ENCODE peak calls at places on chromosomes 1 and 21, in six cellular contexts. Y is H1, R is K562, Z is HCT116, M is GM12878, K is HepG2. X is an unnamed sample.

GRCh38 chr1:94654505-94654904 is 112.9 kb upstream of the F3 start:
- DNase-seq in M (no peak), R (no peak), Y (no peak), K (no peak), Z (no peak), X (no peak)

GRCh38 chr1:87512431-87512830 is 183.8 kb downstream of the LMO4 start:
- DNase-seq in M (no peak), R (no peak), Z (no peak), K (no peak), Y (no peak), X (no peak)

GRCh38 chr1:58779059-58779754 is 4.6 kb downstream of the JUN start:
- DNase-seq in Z (no peak), K (no peak), R (no peak), M (no peak), Y (no peak), X (no peak)

GRCh38 chr21:43689556-43690337 is 29.2 kb upstream of the PDXK start:
- DNase-seq in M (no peak), K (no peak), R (no peak), Z (no peak), Y (no peak), X (no peak)

GRCh38 chr1:9316512-9316911 is 23.8 kb downstream of the SPSB1 start:
- DNase-seq in K (no peak), R (no peak), Y (no peak), M (no peak), Z (no peak), X (no peak)

GRCh38 chr1:55277377-55278130 is 62.4 kb upstream of the USP24 start:
- DNase-seq in K (peak), Y (peak), Z (peak), R (peak), M (peak), X (peak)

GRCh38 chr1:201481004-201481380 is 12.0 kb upstream of the PHLDA3 start:
- DNase-seq in R (no peak), Y (no peak), K (no peak), M (no peak), Z (no peak), X (no peak)

GRCh38 chr1:20125091-20125490 is 5.8 kb upstream of the PLA2G2D start:
- DNase-seq in Y (no peak), K (no peak), M (no peak), Z (no peak), R (no peak), X (no peak)

GRCh38 chr1:175498002-175498401 is 245.4 kb downstream of the TNR start:
- DNase-seq in Z (no peak), R (no peak), K (no peak), M (no peak), Y (no peak), X (no peak)

GRCh38 chr1:36203554-36204346 is 20.5 kb upstream of the THRAP3 start:
- DNase-seq in K (no peak), Y (no peak), Z (no peak), R (peak), M (no peak), X (no peak)

GRCh38 chr1:218584418-218585155 is 239.5 kb downstream of the TGFB2 start:
- DNase-seq in M (no peak), Y (no peak), R (no peak), K (no peak), Z (peak), X (no peak)

GRCh38 chr1:117674521-117675400 is 68.9 kb downstream of the TENT5C start:
- DNase-seq in Z (no peak), R (peak), K (no peak), M (no peak), Y (no peak), X (peak)

GRCh38 chr1:237394263-237394662 is 352.3 kb downstream of the RYR2 start:
- DNase-seq in M (no peak), R (no peak), Z (no peak), Y (no peak), K (no peak), X (peak)

GRCh38 chr1:1051127-1051810 is 22.8 kb downstream of the RNF223 start:
- DNase-seq in Z (no peak), R (no peak), K (no peak), M (no peak), Y (no peak), X (no peak)

GRCh38 chr1:166032901-166033371 is 133.9 kb downstream of the FAM78B start:
- DNase-seq in R (no peak), K (no peak), M (no peak), Y (no peak), Z (no peak), X (no peak)

GRCh38 chr1:183871568-183871967 is 66.6 kb downstream of the RGL1 start:
- DNase-seq in K (no peak), R (no peak), Y (no peak), Z (no peak), M (no peak), X (no peak)

GRCh38 chr1:226618380-226618779 is 69.8 kb downstream of the STUM start:
- DNase-seq in R (no peak), K (no peak), M (no peak), Z (no peak), Y (no peak), X (no peak)

GRCh38 chr1:195130598-195130997 is 1477.6 kb downstream of the KCNT2 start:
- DNase-seq in K (no peak), Z (no peak), R (no peak), M (no peak), Y (no peak), X (no peak)

GRCh38 chr1:201594575-201595245 is 55.8 kb downstream of the NAV1 start:
- DNase-seq in K (no peak), R (peak), Y (no peak), Z (no peak), M (no peak), X (peak)

GRCh38 chr1:228744356-228744755 is 9.1 kb downstream of the RHOU start:
- DNase-seq in K (no peak), R (no peak), Z (no peak), Y (no peak), M (no peak), X (no peak)

GRCh38 chr21:41064325-41064724 is 103.6 kb upstream of the BACE2 start:
- DNase-seq in R (no peak), Z (no peak), Y (no peak), M (no peak), K (no peak), X (no peak)

GRCh38 chr21:45074048-45074817 is at the start of gene ADARB1:
- DNase-seq in Y (no peak), Z (no peak), K (peak), R (peak), M (no peak), X (peak)

GRCh38 chr1:211420389-211420788 is 71.6 kb downstream of the RD3 start:
- DNase-seq in R (no peak), K (no peak), M (no peak), Y (no peak), Z (no peak), X (no peak)

DNA sequence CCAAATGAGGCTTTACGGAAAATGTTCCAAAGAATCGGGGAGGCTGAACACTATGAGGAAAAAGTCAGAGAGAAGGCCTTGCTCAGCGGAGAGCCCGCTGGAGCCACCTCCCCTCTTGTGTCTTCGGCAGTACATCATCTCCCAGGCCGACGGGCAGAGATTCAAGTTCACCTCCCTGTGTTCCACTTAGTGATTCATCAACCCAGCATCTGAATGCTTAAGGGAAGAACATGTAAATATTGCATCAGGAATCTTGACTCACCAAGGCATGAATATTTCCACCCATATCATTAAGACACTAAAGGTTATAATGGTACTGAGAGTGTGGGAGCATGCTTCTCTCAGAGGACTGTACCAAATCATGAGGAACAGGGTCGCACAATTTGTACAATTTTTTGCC is 172.5 kb downstream of the ST6GALNAC5 start:
- DNase-seq in Y (no peak), R (no peak), K (no peak), Z (peak), M (no peak), X (no peak)
- TF ChIP-seq JUND in Y (no peak), R (no peak), K (no peak), Z (peak), M (no peak), X (no peak)

DNA sequence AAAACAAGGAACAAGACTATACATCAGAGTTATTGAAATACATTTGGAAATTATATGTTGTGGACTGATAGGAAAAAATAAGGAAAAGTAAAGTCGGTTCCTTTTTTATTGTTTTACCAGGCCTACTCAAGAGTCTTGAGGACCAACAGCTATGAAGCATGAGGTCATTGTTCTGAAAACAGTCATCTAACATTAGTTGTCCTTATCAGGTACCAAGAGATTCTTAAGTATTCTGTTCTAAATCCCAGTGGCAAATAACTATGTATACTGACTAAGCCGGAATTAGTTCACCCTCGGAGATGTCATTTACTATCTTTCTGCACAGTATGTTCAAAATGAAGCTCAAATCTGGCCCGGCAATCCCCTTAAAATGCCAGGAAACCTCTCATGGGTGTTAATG is 585 bp downstream of the ADGRL4 start:
- DNase-seq in K (no peak), R (no peak), M (no peak), Y (no peak), Z (no peak), X (no peak)
- TF ChIP-seq JUND in K (no peak), R (no peak), M (no peak), Y (no peak), Z (no peak), X (no peak)

DNA sequence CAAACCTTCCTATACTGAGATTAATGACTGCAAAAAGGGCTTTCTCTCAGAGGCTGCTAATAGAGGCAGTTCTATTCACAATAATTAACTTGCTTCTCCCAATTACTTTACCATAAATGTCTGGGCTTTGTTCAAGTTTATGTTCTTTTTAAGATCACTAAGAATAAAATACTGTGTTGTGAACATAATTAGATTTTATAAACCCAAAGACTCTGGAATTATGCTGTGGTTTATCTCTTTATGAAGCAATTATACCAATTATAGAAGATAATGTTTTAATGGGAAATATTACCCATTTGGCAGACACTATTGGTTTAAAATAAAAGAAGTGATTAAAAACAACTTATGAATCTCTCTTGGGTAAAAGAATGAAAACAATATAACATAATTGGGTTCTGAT is 43.5 kb upstream of the IL12RB2 start:
- DNase-seq in Z (no peak), M (no peak), R (no peak), K (no peak), Y (no peak), X (no peak)
- TF ChIP-seq JUND in Z (no peak), M (no peak), R (no peak), K (no peak), Y (no peak), X (no peak)

GRCh38 chr1:198892065-198892464 is 253.2 kb downstream of the PTPRC start:
- DNase-seq in M (no peak), R (no peak), Z (no peak), Y (no peak), K (no peak), X (no peak)
- TF ChIP-seq JUND in M (no peak), R (no peak), Z (no peak), Y (no peak), K (no peak), X (no peak)

DNA sequence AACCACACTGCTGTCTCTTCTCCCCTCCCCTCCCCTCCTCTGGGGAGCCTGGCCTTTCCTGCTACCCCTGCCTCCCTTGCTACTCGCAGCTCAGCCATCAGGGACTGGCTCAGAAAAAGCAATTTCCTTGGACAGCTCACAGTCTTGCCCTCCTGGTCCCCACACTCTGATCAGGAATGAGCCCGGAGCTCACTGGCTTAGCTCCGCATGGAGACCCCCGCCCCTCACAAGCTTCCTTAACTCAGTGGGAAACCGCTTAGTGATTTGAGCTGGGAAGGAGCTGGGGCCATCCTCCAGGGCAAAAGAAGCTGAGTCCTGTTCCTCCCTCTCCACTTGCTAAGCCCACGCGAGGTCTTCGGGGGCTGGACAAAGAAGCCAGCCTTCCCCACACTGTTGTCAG is 70.3 kb upstream of the ACTL8 start:
- DNase-seq in Y (no peak), M (no peak), R (no peak), Z (no peak), K (no peak), X (no peak)
- TF ChIP-seq JUND in Y (no peak), M (no peak), R (no peak), Z (no peak), K (no peak), X (no peak)

GRCh38 chr1:143717434-143717833 is 254.4 kb downstream of the FAM72C start:
- DNase-seq in Z (no peak), M (no peak), K (no peak), Y (no peak), R (no peak), X (no peak)

GRCh38 chr1:143720087-143721023 is 251.4 kb downstream of the FAM72C start:
- DNase-seq in K (no peak), Z (no peak), R (peak), M (no peak), Y (no peak), X (peak)

GRCh38 chr1:143718524-143718923 is 253.3 kb downstream of the FAM72C start:
- DNase-seq in M (no peak), R (no peak), K (no peak), Y (no peak), Z (no peak), X (no peak)

GRCh38 chr1:143721024-143721373 is 250.8 kb downstream of the FAM72C start:
- DNase-seq in K (no peak), Y (no peak), Z (no peak), M (no peak), R (no peak), X (no peak)

DNA sequence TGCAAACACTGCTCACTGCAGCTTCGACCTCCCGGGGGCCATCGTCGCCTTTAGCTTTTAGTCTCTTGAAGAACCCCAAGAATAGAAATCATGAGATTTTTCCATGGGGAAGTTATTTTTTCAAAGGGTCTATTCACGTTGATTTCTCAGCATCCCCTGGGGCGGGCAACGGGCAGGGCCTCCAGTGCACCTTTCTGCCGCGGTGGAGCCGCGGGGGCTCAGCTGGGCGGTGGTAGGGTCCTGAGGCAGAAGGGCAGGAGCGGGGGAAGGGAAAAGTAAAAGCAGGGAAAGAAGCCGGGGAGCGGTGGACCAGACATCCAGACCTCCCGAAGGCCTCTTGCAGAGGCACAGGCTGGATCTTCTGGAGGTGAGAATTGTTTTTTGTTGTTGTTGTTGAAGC is 253.8 kb downstream of the FAM72C start:
- DNase-seq in K (no peak), M (no peak), Y (no peak), Z (no peak), R (no peak), X (no peak)
- TF ChIP-seq JUND in K (no peak), M (no peak), Y (no peak), Z (no peak), R (no peak), X (no peak)

X was measured in T47D.